ENCODE peak calls at places on chromosome 19, in five cellular contexts. J is IMR-90, W is esophagus squamous epithelium, T is ovary, G is body of pancreas. I is an unnamed sample.

GRCh38 chr19:3565177-3565576 is 7.6 kb upstream of the HMG20B start:
- DNase-seq in W (no peak), J (peak), T (no peak), G (no peak), I (no peak)

GRCh38 chr19:15253513-15253912 is 21.3 kb upstream of the EPHX3 start:
- DNase-seq in W (no peak), J (no peak), G (no peak), T (no peak), I (no peak)

GRCh38 chr19:28351761-28352160 is 861.2 kb downstream of the UQCRFS1 start:
- DNase-seq in T (no peak), G (no peak), W (no peak), J (no peak), I (no peak)

GRCh38 chr19:4449022-4449825 is 8.4 kb downstream of the UBXN6 start:
- DNase-seq in T (peak), J (no peak), W (no peak), G (peak), I (no peak)

GRCh38 chr19:1088419-1089066 is 6.6 kb downstream of the POLR2E start:
- DNase-seq in J (no peak), G (no peak), W (no peak), T (no peak), I (no peak)

GRCh38 chr19:15288146-15288963 is 44.0 kb downstream of the BRD4 start:
- DNase-seq in T (no peak), W (no peak), J (peak), G (peak), I (peak)

GRCh38 chr19:7083076-7083956 is 13.8 kb downstream of the ZNF557 start:
- DNase-seq in W (no peak), J (peak), T (no peak), G (no peak), I (no peak)

GRCh38 chr19:19043881-19044280 is 10.5 kb downstream of the ARMC6 start:
- DNase-seq in G (no peak), W (no peak), T (no peak), J (no peak), I (no peak)

GRCh38 chr19:13143135-13143534 is 7.0 kb downstream of the STX10 start:
- DNase-seq in T (no peak), W (no peak), G (no peak), J (peak), I (no peak)

GRCh38 chr19:32816555-32817099 is 52.9 kb downstream of the SLC7A9 start:
- DNase-seq in T (no peak), W (no peak), G (no peak), J (no peak), I (no peak)

GRCh38 chr19:4597975-4598671 is 38.6 kb upstream of the SEMA6B start:
- DNase-seq in G (no peak), W (no peak), J (no peak), T (no peak), I (peak)

GRCh38 chr19:18317998-18318800 is 4.7 kb downstream of the LSM4 start:
- DNase-seq in G (peak), W (no peak), T (no peak), J (no peak), I (peak)

GRCh38 chr19:50162988-50163387 is at the start of gene IZUMO2:
- DNase-seq in W (no peak), T (no peak), J (no peak), G (no peak), I (no peak)

GRCh38 chr19:41584260-41584810 is 8.4 kb downstream of the CEACAM21 start:
- DNase-seq in G (no peak), W (no peak), J (no peak), T (no peak), I (no peak)

GRCh38 chr19:13260883-13261653 is 110.9 kb downstream of the IER2 start:
- DNase-seq in T (no peak), J (peak), G (peak), W (no peak), I (no peak)

GRCh38 chr19:2728783-2729387 is 7.7 kb upstream of the DIRAS1 start:
- DNase-seq in J (no peak), G (no peak), W (no peak), T (no peak), I (no peak)

GRCh38 chr19:482186-483041 is 13.9 kb upstream of the MADCAM1 start:
- DNase-seq in G (no peak), T (no peak), W (no peak), J (no peak), I (no peak)

GRCh38 chr19:33630880-33631627 is 9.3 kb downstream of the CHST8 start:
- DNase-seq in T (no peak), G (no peak), J (no peak), W (no peak), I (no peak)

GRCh38 chr19:7617735-7618134 is 11.6 kb downstream of the XAB2 start:
- DNase-seq in T (no peak), W (no peak), G (no peak), J (no peak), I (no peak)

GRCh38 chr19:2426661-2427322 is 594 bp downstream of the TIMM13 start:
- DNase-seq in J (peak), W (no peak), G (peak), T (peak), I (peak)

GRCh38 chr19:4534836-4535658 is at the start of gene PLIN5:
- DNase-seq in G (peak), W (no peak), T (peak), J (peak), I (peak)

GRCh38 chr19:12930002-12930645 is 3.4 kb downstream of the FARSA start:
- DNase-seq in G (no peak), W (no peak), T (no peak), J (no peak), I (no peak)

GRCh38 chr19:47122359-47123335 is 8.0 kb upstream of the SAE1 start:
- DNase-seq in J (peak), W (no peak), G (no peak), T (no peak), I (no peak)

GRCh38 chr19:32041681-32042292 is 303.6 kb upstream of the ZNF507 start:
- DNase-seq in G (peak), J (peak), T (peak), W (no peak), I (peak)

GRCh38 chr19:40416918-40417713 is 3.9 kb upstream of the PRX start:
- DNase-seq in J (peak), G (peak), W (no peak), T (no peak), I (no peak)
- TF ChIP-seq POLR2A in J (no peak), G (no peak), W (no peak), T (no peak), I (no peak)

GRCh38 chr19:55580628-55581144 is at the start of gene ZNF579:
- DNase-seq in G (peak), J (peak), T (peak), W (no peak), I (peak)
- TF ChIP-seq POLR2A in G (peak), J (no peak), T (peak), W (no peak), I (no peak)

DNA sequence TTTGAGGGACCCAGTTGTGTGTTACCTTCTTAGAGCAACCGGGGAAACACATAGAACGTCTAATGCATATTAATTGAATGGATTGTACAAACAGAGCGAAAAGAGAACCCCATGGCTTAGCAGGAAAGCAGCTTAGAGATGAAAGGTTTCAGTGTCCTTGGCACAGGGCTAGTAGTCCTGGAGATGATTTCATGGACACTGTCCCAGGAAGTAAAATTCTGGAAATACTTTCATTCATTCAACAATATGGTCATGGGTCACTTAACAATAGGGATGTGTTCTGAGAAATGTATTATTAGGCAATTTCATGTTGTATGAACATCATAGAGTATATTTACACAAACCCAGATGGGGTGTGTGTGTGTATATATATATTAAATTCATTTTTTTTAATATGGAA is 9.7 kb upstream of the FUT2 start:
- DNase-seq in G (no peak), J (no peak), T (no peak), W (no peak), I (no peak)
- TF ChIP-seq POLR2A in G (no peak), J (no peak), T (no peak), W (no peak), I (no peak)

GRCh38 chr19:29446331-29446730 is 79.5 kb upstream of the VSTM2B start:
- DNase-seq in W (no peak), G (no peak), J (no peak), T (no peak), I (no peak)
- TF ChIP-seq POLR2A in W (no peak), G (no peak), J (no peak), T (no peak), I (no peak)

GRCh38 chr19:10543420-10544241 is at the start of gene ATG4D:
- DNase-seq in T (peak), W (no peak), G (peak), J (peak), I (peak)

GRCh38 chr19:10546817-10547216 is 3.1 kb downstream of the ATG4D start:
- DNase-seq in T (no peak), G (no peak), J (no peak), W (no peak), I (no peak)

GRCh38 chr19:10543059-10543419 is 665 bp upstream of the ATG4D start:
- DNase-seq in T (no peak), G (no peak), W (no peak), J (no peak), I (no peak)

GRCh38 chr19:10544242-10544752 is 593 bp downstream of the ATG4D start:
- DNase-seq in J (no peak), W (no peak), T (peak), G (peak), I (peak)

DNA sequence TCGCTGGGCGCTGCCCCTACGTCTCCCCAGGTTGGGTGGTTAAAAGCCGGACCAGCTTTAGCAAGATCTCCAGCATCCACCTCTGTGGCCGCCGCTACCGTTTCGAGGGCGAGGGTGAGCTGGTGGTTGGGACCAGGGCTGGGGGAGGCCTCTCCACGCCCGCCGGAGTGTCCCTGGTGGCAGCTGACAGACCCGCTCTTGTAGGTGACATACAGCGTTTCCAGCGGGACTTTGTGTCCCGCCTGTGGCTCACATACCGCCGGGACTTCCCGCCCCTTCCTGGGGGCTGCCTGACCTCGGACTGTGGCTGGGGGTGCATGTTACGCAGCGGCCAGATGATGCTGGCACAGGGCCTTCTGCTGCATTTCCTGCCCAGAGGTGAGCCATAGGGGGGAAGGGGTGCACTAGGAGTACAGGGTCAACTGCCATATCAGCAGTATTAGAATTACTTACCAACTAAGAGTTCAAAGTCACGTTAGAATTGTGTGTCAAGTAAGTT is 1.1 kb downstream of the ATG4D start:
- DNase-seq in J (no peak), W (no peak), G (no peak), T (no peak), I (peak)
- TF ChIP-seq POLR2A in J (no peak), W (no peak), G (no peak), T (no peak), I (no peak)

GRCh38 chr19:38213911-38214625 is 10.0 kb downstream of the DPF1 start:
- DNase-seq in G (no peak), T (no peak), J (peak), W (no peak), I (no peak)
- TF ChIP-seq POLR2A in G (no peak), T (no peak), J (no peak), W (no peak), I (no peak)

DNA sequence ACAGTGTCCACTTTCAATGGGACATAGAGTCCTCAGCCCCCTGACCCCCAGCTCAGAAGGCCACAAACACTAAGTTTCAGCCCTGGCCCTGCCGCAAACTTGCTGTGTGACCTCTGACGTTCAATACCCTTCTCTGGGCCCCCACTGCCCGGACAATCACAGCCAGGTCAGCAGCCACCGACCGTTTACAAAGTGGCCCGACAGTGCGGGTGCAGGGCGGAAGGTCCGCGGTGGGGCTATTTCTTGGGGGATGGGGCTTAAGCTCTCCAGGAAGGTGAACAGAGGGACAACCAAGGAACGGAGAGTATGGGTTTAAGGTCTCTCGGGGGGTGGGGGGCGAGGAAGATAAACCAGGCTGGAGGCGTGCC is 496 bp downstream of the SMIM7 start:
- DNase-seq in T (no peak), J (no peak), W (no peak), G (no peak), I (no peak)
- TF ChIP-seq POLR2A in T (no peak), J (no peak), W (no peak), G (no peak), I (no peak)

DNA sequence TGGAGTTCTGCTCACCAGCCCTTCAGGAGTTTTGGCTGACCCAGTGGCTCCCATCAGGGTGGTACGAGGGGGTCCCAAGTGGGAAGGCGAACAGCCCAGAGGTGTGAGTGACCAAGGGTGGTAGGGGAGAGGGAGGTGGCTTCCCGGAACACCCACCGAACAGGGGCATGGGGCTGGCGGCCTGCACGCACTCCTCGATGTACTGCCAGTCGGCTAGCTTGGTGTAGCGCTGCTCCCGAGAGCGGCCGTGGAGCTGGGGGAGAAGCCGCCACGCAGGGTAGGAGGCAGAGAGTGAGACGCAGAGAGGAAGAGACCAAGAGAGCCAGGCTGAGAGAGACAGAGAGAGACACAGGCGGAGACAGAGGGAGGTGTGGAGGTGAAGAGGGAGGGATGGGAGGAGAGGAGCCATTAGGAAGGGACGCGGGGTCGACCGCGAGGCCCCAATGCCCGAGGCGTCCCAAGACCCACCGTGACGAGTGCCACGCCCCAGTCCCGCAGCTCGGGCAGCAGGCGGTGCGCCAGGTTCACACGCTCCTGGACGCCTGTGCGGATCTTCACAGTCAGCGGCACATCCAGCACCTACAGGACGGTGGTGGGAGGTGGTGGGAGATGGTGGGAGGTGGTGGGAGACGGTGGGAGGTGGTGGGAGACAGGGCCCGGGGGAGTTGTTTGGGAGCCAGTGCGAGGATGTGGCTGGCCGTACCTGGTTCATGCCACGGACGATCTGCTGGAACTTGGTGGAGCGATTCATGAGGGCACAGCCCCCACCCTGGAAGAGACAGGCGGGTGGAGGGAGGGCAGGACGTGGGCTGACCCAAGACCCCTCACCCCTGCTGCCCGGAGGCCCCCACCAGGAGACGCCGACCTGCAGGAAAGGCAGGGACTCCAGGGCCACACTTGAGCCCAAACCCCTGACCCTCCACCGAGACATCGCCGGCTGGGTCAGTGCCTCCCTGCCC is 2.3 kb upstream of the PRR22 start:
- DNase-seq in J (no peak), W (no peak), T (peak), G (no peak), I (no peak)
- TF ChIP-seq POLR2A in J (no peak), W (no peak), T (no peak), G (no peak), I (no peak)

GRCh38 chr19:35216833-35217707 is 11.5 kb downstream of the FAM187B start:
- DNase-seq in G (peak), J (no peak), W (no peak), T (no peak), I (no peak)

GRCh38 chr19:35223084-35223790 is 5.3 kb downstream of the FAM187B start:
- DNase-seq in J (no peak), T (no peak), G (no peak), W (no peak), I (no peak)

GRCh38 chr19:35219008-35219407 is 9.5 kb downstream of the FAM187B start:
- DNase-seq in J (no peak), G (no peak), T (no peak), W (no peak), I (no peak)

GRCh38 chr19:35222373-35223005 is 6.0 kb downstream of the FAM187B start:
- DNase-seq in T (no peak), G (no peak), J (no peak), W (no peak), I (no peak)

GRCh38 chr19:35220315-35220921 is 8.1 kb downstream of the FAM187B start:
- DNase-seq in G (no peak), J (no peak), T (no peak), W (no peak), I (peak)
- TF ChIP-seq POLR2A in G (no peak), J (no peak), T (no peak), W (no peak), I (no peak)